ENCODE peak calls at places on chromosomes 13 and 19, in six cellular contexts. Z is GM04504; A is HL-60; T is tibial artery; M is epithelial cell of proximal tubule; K is CD8-positive, alpha-beta memory T cell. R is an unnamed sample.

GRCh38 chr19:48194041-48194871 is 23.8 kb downstream of the ZSWIM9 start:
- DNase-seq in Z (no peak), A (no peak), T (no peak), M (no peak), K (no peak), R (no peak)

GRCh38 chr19:45303269-45304060 is 19.2 kb downstream of the CKM start:
- DNase-seq in Z (no peak), A (no peak), T (no peak), M (no peak), K (no peak), R (no peak)

GRCh38 chr13:44045179-44045562 is 165.5 kb downstream of the LACC1 start:
- DNase-seq in Z (no peak), A (no peak), T (no peak), M (no peak), K (no peak), R (no peak)

GRCh38 chr19:46487802-46488445 is 7.7 kb downstream of the PNMA8B start:
- DNase-seq in Z (peak), A (no peak), T (peak), M (no peak), K (peak), R (no peak)

GRCh38 chr19:15124572-15125231 is 17.5 kb downstream of the SYDE1 start:
- DNase-seq in Z (no peak), A (peak), T (no peak), M (no peak), K (no peak), R (no peak)

GRCh38 chr19:46654621-46655152 is 6.3 kb downstream of the DACT3 start:
- DNase-seq in Z (no peak), A (no peak), T (no peak), M (no peak), K (no peak), R (no peak)

GRCh38 chr19:30227661-30228112 is 144.5 kb upstream of the ZNF536 start:
- DNase-seq in Z (peak), A (no peak), T (peak), M (no peak), K (no peak), R (no peak)

GRCh38 chr13:19607523-19608078 is 25.9 kb upstream of the MPHOSPH8 start:
- DNase-seq in Z (no peak), A (no peak), T (no peak), M (no peak), K (no peak), R (no peak)

GRCh38 chr13:112859128-112859816 is 109.7 kb upstream of the MCF2L start:
- DNase-seq in Z (no peak), A (no peak), T (no peak), M (no peak), K (no peak), R (no peak)

GRCh38 chr19:3073159-3073563 is 10.9 kb upstream of the TLE5 start:
- DNase-seq in Z (peak), A (no peak), T (no peak), M (no peak), K (no peak), R (no peak)

GRCh38 chr13:83557845-83558244 is 324.4 kb downstream of the SLITRK1 start:
- DNase-seq in Z (no peak), A (no peak), T (no peak), M (no peak), K (no peak), R (no peak)

GRCh38 chr19:47445937-47446402 is 25.7 kb downstream of the SLC8A2 start:
- DNase-seq in Z (no peak), A (peak), T (no peak), M (no peak), K (peak), R (no peak)

GRCh38 chr13:113724016-113724758 is 34.8 kb upstream of the TMEM255B start:
- DNase-seq in Z (no peak), A (no peak), T (no peak), M (no peak), K (no peak), R (no peak)

GRCh38 chr13:40986328-40986856 is 32.7 kb downstream of the ELF1 start:
- DNase-seq in Z (no peak), A (no peak), T (no peak), M (no peak), K (no peak), R (no peak)

GRCh38 chr19:2260341-2260751 is 4.1 kb upstream of the JSRP1 start:
- DNase-seq in Z (no peak), A (no peak), T (no peak), M (no peak), K (no peak), R (no peak)

GRCh38 chr19:33703821-33704220 is 82.1 kb downstream of the CHST8 start:
- DNase-seq in Z (no peak), A (no peak), T (no peak), M (no peak), K (no peak), R (no peak)

GRCh38 chr19:45179063-45179847 is 671 bp downstream of the BLOC1S3 start:
- DNase-seq in Z (no peak), A (no peak), T (no peak), M (no peak), K (no peak), R (no peak)

GRCh38 chr19:34841780-34842179 is 68.8 kb upstream of the ZNF599 start:
- DNase-seq in Z (no peak), A (no peak), T (no peak), M (no peak), K (no peak), R (no peak)

GRCh38 chr13:31749929-31750328 is 10.6 kb downstream of the RXFP2 start:
- DNase-seq in Z (peak), A (no peak), T (no peak), M (no peak), K (no peak), R (peak)

GRCh38 chr13:32911506-32911905 is 104.7 kb upstream of the KL start:
- DNase-seq in Z (peak), A (peak), T (no peak), M (peak), K (peak), R (peak)

GRCh38 chr13:96216543-96216942 is 126.6 kb downstream of the HS6ST3 start:
- DNase-seq in Z (no peak), A (no peak), T (no peak), M (no peak), K (no peak), R (no peak)

GRCh38 chr19:16702123-16702522 is 17.5 kb upstream of the NWD1 start:
- DNase-seq in Z (peak), A (no peak), T (peak), M (no peak), K (no peak), R (peak)

GRCh38 chr19:29003641-29004409 is 209.1 kb downstream of the UQCRFS1 start:
- DNase-seq in Z (no peak), A (no peak), T (no peak), M (no peak), K (no peak), R (no peak)

GRCh38 chr13:39531646-39532045 is 71.3 kb downstream of the LHFPL6 start:
- DNase-seq in Z (no peak), A (no peak), T (no peak), M (no peak), K (no peak), R (no peak)

GRCh38 chr13:99086149-99086868 is 108.4 kb upstream of the DOCK9 start:
- DNase-seq in Z (no peak), A (no peak), T (peak), M (no peak), K (peak), R (no peak)

GRCh38 chr13:36432106-36432544 is at the start of gene CCNA1:
- DNase-seq in Z (no peak), A (peak), T (no peak), M (no peak), K (no peak), R (no peak)

GRCh38 chr19:15812059-15812722 is 3.3 kb downstream of the OR10H1 start:
- DNase-seq in Z (no peak), A (peak), T (no peak), M (no peak), K (no peak), R (no peak)

GRCh38 chr19:28103916-28104315 is 1109.0 kb downstream of the UQCRFS1 start:
- DNase-seq in Z (no peak), A (no peak), T (no peak), M (no peak), K (no peak), R (no peak)

GRCh38 chr19:10568444-10568825 is 344 bp downstream of the CDKN2D start:
- DNase-seq in Z (no peak), A (no peak), T (peak), M (no peak), K (no peak), R (no peak)

GRCh38 chr19:8367327-8368001 is 3.5 kb downstream of the ANGPTL4 start:
- DNase-seq in Z (peak), A (no peak), T (peak), M (no peak), K (no peak), R (peak)